ENCODE peak calls at places on chromosome 9, in five cellular contexts. U, Y, W, D and N are unnamed samples.

GRCh38 chr9:134483361-134484184 is 157.3 kb downstream of the RXRA start:
- DNase-seq in W (no peak), D (no peak), U (no peak), Y (no peak), N (no peak)

GRCh38 chr9:118302721-118303120 is 598.5 kb downstream of the TLR4 start:
- DNase-seq in U (no peak), W (no peak), D (no peak), Y (no peak), N (no peak)

GRCh38 chr9:38422555-38423245 is 1.6 kb downstream of the IGFBPL1 start:
- DNase-seq in D (no peak), W (no peak), U (no peak), Y (no peak), N (no peak)

GRCh38 chr9:103242025-103242424 is 246.9 kb downstream of the CYLC2 start:
- DNase-seq in D (no peak), Y (no peak), W (peak), U (peak), N (peak)

GRCh38 chr9:123445116-123445515 is 89.1 kb downstream of the CRB2 start:
- DNase-seq in D (no peak), Y (no peak), W (no peak), U (no peak), N (no peak)

GRCh38 chr9:77019810-77020437 is 469 bp downstream of the FOXB2 start:
- DNase-seq in Y (no peak), U (peak), W (no peak), D (peak), N (no peak)

GRCh38 chr9:83623634-83623991 is 670 bp downstream of the IDNK start:
- DNase-seq in W (no peak), D (no peak), U (no peak), Y (no peak), N (peak)

GRCh38 chr9:134716067-134716466 is 74.5 kb downstream of the COL5A1 start:
- DNase-seq in W (no peak), D (no peak), U (no peak), Y (no peak), N (no peak)

GRCh38 chr9:13142776-13143175 is 136.7 kb downstream of the MPDZ start:
- DNase-seq in Y (peak), U (no peak), D (no peak), W (no peak), N (no peak)

GRCh38 chr9:22595805-22596204 is 149.2 kb downstream of the DMRTA1 start:
- DNase-seq in W (no peak), D (no peak), Y (no peak), U (no peak), N (no peak)

GRCh38 chr9:130914417-130915095 is 17.9 kb upstream of the QRFP start:
- DNase-seq in W (no peak), Y (no peak), D (no peak), U (no peak), N (no peak)

GRCh38 chr9:91279296-91280204 is 82.2 kb downstream of the AUH start:
- DNase-seq in D (no peak), Y (no peak), U (no peak), W (no peak), N (no peak)

GRCh38 chr9:136060671-136061371 is 34.3 kb downstream of the NACC2 start:
- DNase-seq in Y (no peak), W (no peak), U (no peak), D (no peak), N (no peak)

GRCh38 chr9:70049672-70050271 is 6.1 kb downstream of the MAMDC2 start:
- DNase-seq in Y (no peak), D (peak), W (peak), U (no peak), N (no peak)

GRCh38 chr9:128408963-128409431 is 11.7 kb upstream of the CERCAM start:
- DNase-seq in W (no peak), D (no peak), U (peak), Y (no peak), N (no peak)

GRCh38 chr9:136691316-136692189 is 4.3 kb upstream of the AGPAT2 start:
- DNase-seq in U (peak), D (no peak), W (no peak), Y (no peak), N (no peak)

GRCh38 chr9:125829743-125830142 is 82.6 kb downstream of the PBX3 start:
- DNase-seq in D (peak), Y (peak), W (peak), U (no peak), N (no peak)

GRCh38 chr9:110578896-110579752 is at the start of gene SVEP1:
- DNase-seq in W (peak), U (peak), Y (peak), D (peak), N (peak)

GRCh38 chr9:94971378-94972131 is 245.1 kb downstream of the AOPEP start:
- DNase-seq in W (no peak), D (peak), U (peak), Y (no peak), N (no peak)

GRCh38 chr9:93648181-93648580 is 71.8 kb downstream of the PHF2 start:
- DNase-seq in D (no peak), W (no peak), U (no peak), Y (no peak), N (no peak)

GRCh38 chr9:133683494-133684460 is 47.6 kb downstream of the DBH start:
- DNase-seq in W (peak), U (no peak), D (peak), Y (no peak), N (no peak)

GRCh38 chr9:110748251-110748893 is 79.8 kb downstream of the MUSK start:
- DNase-seq in Y (no peak), W (no peak), U (no peak), D (peak), N (no peak)

GRCh38 chr9:29214162-29214520 is 1640.9 kb upstream of the C9orf72 start:
- DNase-seq in Y (peak), D (no peak), U (peak), W (no peak), N (peak)

GRCh38 chr9:108994695-108995094 is 18.6 kb downstream of the CTNNAL1 start:
- DNase-seq in D (peak), W (peak), Y (no peak), U (no peak), N (peak)

GRCh38 chr9:134648701-134649525 is 7.3 kb downstream of the COL5A1 start:
- DNase-seq in W (peak), Y (no peak), D (peak), U (no peak), N (peak)

GRCh38 chr9:21160178-21160577 is 6.3 kb downstream of the IFNA21 start:
- DNase-seq in W (peak), D (no peak), U (peak), Y (peak), N (peak)

GRCh38 chr9:122005597-122005996 is 87.5 kb downstream of the TTLL11 start:
- DNase-seq in U (peak), D (peak), W (peak), Y (peak), N (peak)

GRCh38 chr9:1052119-1052907 is 2.2 kb downstream of the DMRT2 start:
- DNase-seq in D (no peak), U (no peak), W (no peak), Y (no peak), N (no peak)

GRCh38 chr9:120110520-120110919 is 469.4 kb downstream of the CDK5RAP2 start:
- DNase-seq in Y (no peak), D (no peak), U (no peak), W (no peak), N (no peak)

GRCh38 chr9:136309101-136309801 is 5.4 kb upstream of the CCDC187 start:
- DNase-seq in W (no peak), U (no peak), Y (peak), D (no peak), N (no peak)

GRCh38 chr9:131417264-131418142 is 23.6 kb downstream of the PRRC2B start:
- DNase-seq in Y (no peak), U (no peak), W (no peak), D (peak), N (no peak)

GRCh38 chr9:33187519-33188218 is 20.5 kb upstream of the B4GALT1 start:
- DNase-seq in D (peak), Y (no peak), W (peak), U (no peak), N (peak)

GRCh38 chr9:35907732-35908483 is 1.4 kb upstream of the SPAAR start:
- DNase-seq in Y (peak), U (peak), D (peak), W (peak), N (peak)

GRCh38 chr9:72382405-72382804 is 17.4 kb upstream of the ZFAND5 start:
- DNase-seq in U (no peak), Y (no peak), D (peak), W (peak), N (peak)

GRCh38 chr9:124780060-124780756 is 3.3 kb downstream of the OLFML2A start:
- DNase-seq in U (no peak), W (peak), D (peak), Y (no peak), N (no peak)

DNA sequence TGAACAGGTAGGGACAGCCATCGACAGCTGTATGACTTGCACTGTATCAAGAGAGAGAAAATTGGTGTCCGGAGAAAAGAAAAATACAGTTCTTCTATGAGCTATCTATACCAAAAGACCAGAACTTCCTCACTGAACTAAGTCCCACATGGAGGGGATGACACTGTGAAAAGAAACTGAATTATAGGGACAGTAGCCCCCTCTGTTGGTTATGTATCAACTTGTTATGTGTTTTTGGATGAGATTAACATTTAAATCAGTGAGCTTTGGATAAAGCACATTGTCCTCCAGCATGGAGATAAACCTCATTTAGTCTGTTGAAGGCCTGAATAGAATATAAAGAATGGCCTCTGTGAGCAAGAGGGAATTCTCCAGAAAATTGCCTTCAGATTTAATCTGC is 176.6 kb upstream of the SH3GL2 start:
- DNase-seq in D (peak), U (peak), W (peak), Y (peak), N (peak)
- TF ChIP-seq CTCF in D (peak), U (peak), W (peak), Y (peak), N (peak)

GRCh38 chr9:107971241-107971640 is 481.7 kb upstream of the KLF4 start:
- DNase-seq in W (no peak), Y (no peak), U (no peak), D (peak), N (no peak)

GRCh38 chr9:107975426-107976010 is 485.9 kb upstream of the KLF4 start:
- DNase-seq in D (peak), Y (no peak), U (no peak), W (no peak), N (no peak)

GRCh38 chr9:107973451-107973850 is 483.9 kb upstream of the KLF4 start:
- DNase-seq in Y (no peak), U (no peak), W (no peak), D (no peak), N (no peak)

GRCh38 chr9:107969141-107969540 is 479.6 kb upstream of the KLF4 start:
- DNase-seq in W (no peak), D (no peak), Y (no peak), U (no peak), N (no peak)

DNA sequence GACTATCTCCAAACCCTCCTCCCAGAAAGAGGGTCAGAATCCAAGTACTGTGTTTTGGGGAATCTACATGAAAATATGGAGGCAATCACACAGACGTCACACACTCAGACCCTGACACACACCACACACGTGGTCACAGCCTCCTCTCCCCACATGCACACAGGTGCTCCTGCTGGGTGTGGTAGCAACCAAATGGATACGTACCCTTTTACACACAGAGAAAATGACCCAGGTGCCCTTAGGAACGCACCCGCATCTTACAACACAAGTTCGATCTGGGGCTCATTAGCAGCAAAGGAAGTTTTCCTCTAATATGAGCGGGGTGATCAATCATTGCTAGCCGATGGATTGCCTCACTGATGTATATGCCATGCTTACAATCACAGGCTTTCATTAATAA is 480.2 kb upstream of the KLF4 start:
- DNase-seq in W (no peak), D (no peak), U (no peak), Y (no peak), N (no peak)
- H3K4me3 ChIP-seq in W (no peak), D (no peak), U (no peak), Y (no peak), N (no peak)

DNA sequence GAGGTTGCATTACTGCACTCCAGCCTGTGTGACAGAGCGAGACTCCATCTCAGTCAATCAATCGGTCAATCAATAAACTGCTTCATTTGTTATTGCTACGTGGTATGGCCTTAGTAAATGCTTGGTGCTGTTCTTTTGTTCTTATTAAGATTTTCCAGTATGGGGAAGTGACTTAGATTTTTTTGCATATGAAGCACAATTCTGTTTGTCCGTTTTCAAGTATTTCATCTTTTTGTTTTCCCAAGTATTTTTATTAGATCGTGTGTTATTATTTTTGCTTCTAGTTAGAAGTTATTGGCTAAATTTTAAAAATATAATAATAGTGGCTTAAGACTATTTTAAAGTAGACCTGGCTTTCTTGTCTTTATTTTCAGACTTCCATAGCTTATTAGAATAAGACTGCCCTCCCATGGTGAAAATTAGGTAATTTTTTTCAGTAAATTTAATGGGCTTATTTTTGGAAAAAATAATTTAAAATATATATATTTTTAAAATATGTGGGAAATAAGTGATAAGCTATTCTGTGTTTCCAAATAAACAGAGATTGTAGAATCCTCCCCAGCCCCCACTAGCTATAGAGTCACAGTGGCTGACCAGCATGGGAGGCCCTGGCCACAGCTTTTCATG is 14.7 kb upstream of the OMD start:
- DNase-seq in D (peak), U (no peak), Y (peak), W (peak), N (peak)
- TF ChIP-seq CTCF in D (no peak), U (peak), Y (peak), W (peak), N (no peak)

GRCh38 chr9:111917201-111917600 is 20.6 kb downstream of the UGCG start:
- DNase-seq in D (no peak), Y (no peak), U (no peak), W (no peak), N (no peak)

GRCh38 chr9:111913159-111913558 is 16.5 kb downstream of the UGCG start:
- DNase-seq in U (no peak), Y (no peak), D (peak), W (no peak), N (no peak)

GRCh38 chr9:111915425-111915758 is 18.8 kb downstream of the UGCG start:
- DNase-seq in W (no peak), U (no peak), Y (no peak), D (no peak), N (no peak)

GRCh38 chr9:111916234-111916645 is 19.6 kb downstream of the UGCG start:
- DNase-seq in U (no peak), W (no peak), D (no peak), Y (no peak), N (no peak)

GRCh38 chr9:111914749-111915424 is 18.3 kb downstream of the UGCG start:
- DNase-seq in Y (peak), W (no peak), U (no peak), D (peak), N (no peak)
- H3K4me3 ChIP-seq in Y (no peak), W (no peak), U (no peak), D (no peak), N (no peak)

DNA sequence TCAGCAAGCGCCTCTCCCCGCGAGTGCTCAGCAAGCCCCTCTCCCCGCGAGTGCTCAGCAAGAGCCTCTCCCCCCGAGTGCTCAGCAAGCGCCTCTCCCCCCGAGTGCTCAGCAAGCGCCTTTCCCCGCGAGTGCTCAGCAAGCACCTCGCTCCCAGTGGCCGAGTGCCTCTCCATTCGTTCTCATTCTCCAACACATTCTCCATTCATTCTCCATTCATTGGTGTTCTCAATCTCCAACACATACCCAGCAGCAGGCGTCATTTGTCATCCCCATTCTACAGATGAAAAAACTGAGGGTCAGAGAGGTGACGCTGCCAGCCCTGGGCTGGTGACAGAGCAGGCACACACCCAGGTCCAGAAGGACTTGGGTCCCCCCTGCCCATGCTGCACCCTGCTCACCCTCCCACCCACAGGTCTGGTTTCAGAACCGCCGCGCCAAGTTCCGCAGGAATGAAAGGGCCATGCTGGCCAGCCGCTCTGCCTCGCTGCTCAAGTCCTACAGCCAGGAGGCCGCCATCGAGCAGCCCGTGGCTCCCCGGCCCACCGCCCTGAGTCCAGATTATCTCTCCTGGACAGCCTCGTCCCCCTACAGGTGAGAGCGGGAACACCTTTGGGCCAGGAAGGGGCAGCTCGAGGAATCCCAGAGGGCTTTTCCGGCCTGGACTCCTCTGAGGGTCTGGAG is 32.5 kb downstream of the PTGES start:
- DNase-seq in D (no peak), U (peak), W (no peak), Y (no peak), N (no peak)
- TF ChIP-seq CTCF in D (peak), U (peak), W (peak), Y (peak), N (peak)